ENCODE peak calls at places on chromosomes 5 and 9, in seven cellular contexts. W, I, O, L, Z, S and N are unnamed samples.
A peak's percentile ranks its signal among the peaks of the same experiment; 100 is the strongest.

GRCh38 chr5:54722846-54723433 is 205.4 kb downstream of the SNX18 start:
- DNase-seq in W (no peak), I (no peak), O (peak; percentile 11), L (no peak), Z (no peak), S (no peak), N (no peak)

GRCh38 chr5:176774216-176775171 is 35.9 kb upstream of the UNC5A start:
- DNase-seq in W (peak; percentile 39), I (peak; percentile 22), O (no peak), L (peak; percentile 65), Z (no peak), S (no peak), N (no peak)

GRCh38 chr9:126043691-126044090 is 282.9 kb upstream of the MVB12B start:
- DNase-seq in W (no peak), I (no peak), O (peak; percentile 34), L (no peak), Z (no peak), S (no peak), N (no peak)

GRCh38 chr9:77215874-77216273 is 38.5 kb downstream of the VPS13A start:
- DNase-seq in W (no peak), I (no peak), O (no peak), L (no peak), Z (no peak), S (no peak), N (no peak)

GRCh38 chr9:36900856-36901220 is 133.2 kb downstream of the PAX5 start:
- DNase-seq in W (no peak), I (no peak), O (no peak), L (no peak), Z (no peak), S (no peak), N (no peak)

GRCh38 chr5:25439025-25439424 is 794.2 kb upstream of the CDH10 start:
- DNase-seq in W (no peak), I (no peak), O (no peak), L (no peak), Z (no peak), S (no peak), N (no peak)

GRCh38 chr5:64505769-64506566 is at the start of gene RGS7BP:
- DNase-seq in W (peak; percentile 72), I (no peak), O (peak; percentile 80), L (no peak), Z (peak; percentile 63), S (peak; percentile 60), N (no peak)

GRCh38 chr5:122129332-122129731 is at the start of gene ZNF474:
- DNase-seq in W (no peak), I (no peak), O (peak; percentile 90), L (no peak), Z (no peak), S (no peak), N (peak; percentile 31)

GRCh38 chr9:131270171-131271015 is 5.9 kb downstream of the FAM78A start:
- DNase-seq in W (peak; percentile 80), I (no peak), O (no peak), L (no peak), Z (peak; percentile 90), S (no peak), N (no peak)

GRCh38 chr5:80937591-80937990 is 22.6 kb upstream of the RASGRF2 start:
- DNase-seq in W (no peak), I (no peak), O (no peak), L (no peak), Z (no peak), S (no peak), N (no peak)

GRCh38 chr5:108193021-108193795 is 188.7 kb downstream of the FBXL17 start:
- DNase-seq in W (no peak), I (no peak), O (no peak), L (no peak), Z (no peak), S (no peak), N (no peak)

GRCh38 chr9:89491688-89492087 is 6.2 kb downstream of the SEMA4D start:
- DNase-seq in W (no peak), I (no peak), O (no peak), L (no peak), Z (no peak), S (no peak), N (no peak)

GRCh38 chr5:107425541-107426031 is 245.2 kb downstream of the EFNA5 start:
- DNase-seq in W (no peak), I (no peak), O (no peak), L (no peak), Z (no peak), S (no peak), N (no peak)

GRCh38 chr5:50302815-50303490 is 138.1 kb downstream of the EMB start:
- DNase-seq in W (no peak), I (no peak), O (no peak), L (no peak), Z (no peak), S (no peak), N (no peak)

GRCh38 chr5:9091896-9092662 is 453.8 kb downstream of the SEMA5A start:
- DNase-seq in W (no peak), I (no peak), O (no peak), L (no peak), Z (no peak), S (no peak), N (no peak)

GRCh38 chr9:134258828-134259546 is 67.3 kb upstream of the RXRA start:
- DNase-seq in W (no peak), I (no peak), O (no peak), L (no peak), Z (no peak), S (peak; percentile 55), N (no peak)

GRCh38 chr5:154642499-154643245 is 112.5 kb upstream of the LARP1 start:
- DNase-seq in W (no peak), I (no peak), O (peak; percentile 31), L (no peak), Z (no peak), S (no peak), N (no peak)

GRCh38 chr9:34500623-34501267 is 22.0 kb downstream of the ENHO start:
- DNase-seq in W (peak; percentile 75), I (no peak), O (peak; percentile 68), L (no peak), Z (peak; percentile 72), S (peak; percentile 63), N (no peak)

GRCh38 chr9:123087359-123087888 is 54.0 kb downstream of the GPR21 start:
- DNase-seq in W (no peak), I (no peak), O (no peak), L (no peak), Z (no peak), S (no peak), N (no peak)
- H3K27ac ChIP-seq in W (no peak overlapping the region), I (no peak overlapping the region), O (no peak overlapping the region), L (no peak overlapping the region), Z (no peak overlapping the region), S (no peak overlapping the region), N (no peak overlapping the region)

DNA sequence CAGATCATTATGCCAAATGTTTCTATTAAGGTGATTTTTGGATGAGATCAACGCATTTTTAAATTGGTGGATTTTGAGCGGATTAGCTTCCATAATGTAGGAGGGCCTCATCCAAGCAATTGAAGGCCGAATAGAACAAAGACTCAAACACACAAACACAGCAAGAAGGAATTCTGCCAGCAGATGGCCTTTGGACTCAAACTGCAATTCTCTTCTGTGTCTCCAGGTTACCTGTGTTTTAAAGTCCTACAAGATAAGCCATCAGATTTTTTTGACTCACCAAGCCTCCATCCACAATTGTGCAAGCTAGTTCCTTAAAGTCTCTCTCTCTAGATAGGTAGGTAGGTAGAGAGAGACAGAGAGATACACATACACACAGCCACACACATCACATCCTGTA is 25.5 kb downstream of the CDH6 start:
- DNase-seq in W (no peak), I (no peak), O (peak; percentile 18), L (no peak), Z (no peak), S (no peak), N (no peak)
- TF ChIP-seq CTCF in W (no peak), I (no peak), O (peak; percentile 28), L (no peak), Z (no peak), S (no peak), N (no peak)

GRCh38 chr9:96874947-96875459 is 20.7 kb upstream of the ZNF782 start:
- DNase-seq in W (no peak), I (no peak), O (no peak), L (no peak), Z (peak; percentile 55), S (no peak), N (no peak)
- H3K4me3 ChIP-seq in W (peak overlapping the region; percentile 48), I (peak overlapping the region; percentile 35), O (peak overlapping the region; percentile 52), L (peak overlapping the region; percentile 54), Z (peak overlapping the region; percentile 72), S (peak overlapping the region; percentile 69), N (peak overlapping the region; percentile 68)

GRCh38 chr5:115844321-115844817 is 2.6 kb downstream of the AP3S1 start:
- DNase-seq in W (no peak), I (no peak), O (no peak), L (no peak), Z (no peak), S (no peak), N (no peak)
- H3K27ac ChIP-seq in W (peak overlapping the region; percentile 41), I (no peak overlapping the region), O (no peak overlapping the region), L (no peak overlapping the region), Z (peak overlapping the region; percentile 44), S (no peak overlapping the region), N (peak overlapping the region; percentile 47)

GRCh38 chr9:4666042-4666699 is at the start of gene SPATA6L:
- DNase-seq in W (peak; percentile 83), I (no peak), O (peak; percentile 43), L (peak; percentile 85), Z (peak; percentile 80), S (peak; percentile 52), N (peak; percentile 21)
- TF ChIP-seq CTCF in W (no peak), I (no peak), O (peak; percentile 27), L (no peak), Z (no peak), S (no peak), N (no peak)

GRCh38 chr5:109905906-109906305 is 216.2 kb downstream of the MAN2A1 start:
- DNase-seq in W (no peak), I (no peak), O (peak; percentile 9), L (no peak), Z (no peak), S (no peak), N (no peak)
- H3K4me3 ChIP-seq in W (no peak overlapping the region), I (no peak overlapping the region), O (no peak overlapping the region), L (no peak overlapping the region), Z (no peak overlapping the region), S (no peak overlapping the region), N (no peak overlapping the region)

GRCh38 chr5:68421667-68422220 is 206.2 kb downstream of the PIK3R1 start:
- DNase-seq in W (no peak), I (no peak), O (no peak), L (no peak), Z (no peak), S (no peak), N (no peak)
- H3K27ac ChIP-seq in W (no peak overlapping the region), I (no peak overlapping the region), O (no peak overlapping the region), L (no peak overlapping the region), Z (no peak overlapping the region), S (no peak overlapping the region), N (no peak overlapping the region)